ENCODE peak calls at places on chromosomes 6 and 20, in seven cellular contexts. L, Q, D, X, H, B and N are unnamed samples.

GRCh38 chr6:74568851-74569250 is 637.0 kb downstream of the COL12A1 start:
- DNase-seq in D (no peak), B (no peak), H (no peak), L (no peak), X (no peak), Q (no peak), N (no peak)

GRCh38 chr6:170224694-170225660 is 65.9 kb downstream of the DLL1 start:
- DNase-seq in H (no peak), L (peak), Q (no peak), D (no peak), B (no peak), X (no peak), N (peak)

GRCh38 chr6:112833546-112834215 is 486.6 kb downstream of the RFPL4B start:
- DNase-seq in Q (no peak), B (no peak), X (no peak), L (peak), H (no peak), D (no peak), N (no peak)

GRCh38 chr6:141117869-141118268 is 1014.9 kb upstream of the GJE1 start:
- DNase-seq in Q (no peak), D (no peak), H (no peak), B (no peak), X (no peak), L (no peak), N (no peak)

GRCh38 chr6:32167154-32167760 is 2.9 kb downstream of the EGFL8 start:
- DNase-seq in X (no peak), L (no peak), D (no peak), H (no peak), B (no peak), Q (no peak), N (no peak)

GRCh38 chr6:109595998-109596397 is 95.0 kb downstream of the AK9 start:
- DNase-seq in L (peak), Q (no peak), B (no peak), H (peak), D (no peak), X (no peak), N (peak)

GRCh38 chr20:35674921-35675320 is 10.2 kb upstream of the CPNE1 start:
- DNase-seq in L (no peak), X (no peak), Q (no peak), D (no peak), H (no peak), B (no peak), N (no peak)

GRCh38 chr6:24545691-24546090 is 50.9 kb downstream of the ALDH5A1 start:
- DNase-seq in L (no peak), B (no peak), H (no peak), Q (no peak), D (no peak), X (no peak), N (no peak)